ENCODE peak calls at places on chromosomes 3 and 15, in six cellular contexts. S is endothelial cell of umbilical vein, D is A549, I is K562, A is HepG2, J is GM12878. O is an unnamed sample.

GRCh38 chr3:51719413-51720025 is 12.7 kb downstream of the GRM2 start:
- DNase-seq in S (no peak), D (no peak), I (no peak), A (no peak), J (no peak), O (no peak)

GRCh38 chr3:113439576-113439975 is 1.7 kb downstream of the CFAP44 start:
- DNase-seq in S (no peak), D (no peak), I (no peak), A (no peak), J (no peak), O (no peak)

GRCh38 chr3:151290673-151291072 is 12.3 kb upstream of the P2RY14 start:
- DNase-seq in S (no peak), D (peak), I (no peak), A (no peak), J (no peak), O (peak)

GRCh38 chr15:68365140-68365745 is 66.7 kb downstream of the ITGA11 start:
- DNase-seq in S (peak), D (no peak), I (no peak), A (no peak), J (no peak), O (peak)

GRCh38 chr3:9795212-9795611 is 2.3 kb downstream of the ARPC4 start:
- DNase-seq in S (no peak), D (no peak), I (no peak), A (no peak), J (peak), O (peak)

GRCh38 chr15:42735382-42736165 is 1.4 kb downstream of the CDAN1 start:
- DNase-seq in S (no peak), D (no peak), I (no peak), A (no peak), J (no peak), O (no peak)

GRCh38 chr15:71651750-71652186 is 158.6 kb upstream of the NR2E3 start:
- DNase-seq in S (peak), D (peak), I (peak), A (peak), J (peak), O (peak)

GRCh38 chr15:20353966-20354883 is 187.4 kb downstream of the GOLGA6L6 start:
- DNase-seq in S (no peak), D (peak), I (no peak), A (no peak), J (no peak), O (no peak)

GRCh38 chr3:174681784-174682183 is 177.3 kb upstream of the NAALADL2 start:
- DNase-seq in S (no peak), D (no peak), I (no peak), A (no peak), J (no peak), O (no peak)

GRCh38 chr3:177196473-177197040 is 725 bp downstream of the TBL1XR1 start:
- DNase-seq in S (peak), D (peak), I (peak), A (no peak), J (no peak), O (peak)

GRCh38 chr3:123652346-123652984 is 67.6 kb upstream of the HACD2 start:
- DNase-seq in S (peak), D (peak), I (peak), A (peak), J (no peak), O (peak)

GRCh38 chr3:141643391-141643790 is 94.7 kb upstream of the RNF7 start:
- DNase-seq in S (no peak), D (no peak), I (no peak), A (no peak), J (no peak), O (no peak)

GRCh38 chr3:188954590-188955208 is 217.1 kb upstream of the TPRG1 start:
- DNase-seq in S (peak), D (peak), I (peak), A (peak), J (peak), O (peak)

GRCh38 chr3:128439226-128439625 is 27.5 kb downstream of the DNAJB8 start:
- DNase-seq in S (no peak), D (no peak), I (no peak), A (no peak), J (no peak), O (no peak)

DNA sequence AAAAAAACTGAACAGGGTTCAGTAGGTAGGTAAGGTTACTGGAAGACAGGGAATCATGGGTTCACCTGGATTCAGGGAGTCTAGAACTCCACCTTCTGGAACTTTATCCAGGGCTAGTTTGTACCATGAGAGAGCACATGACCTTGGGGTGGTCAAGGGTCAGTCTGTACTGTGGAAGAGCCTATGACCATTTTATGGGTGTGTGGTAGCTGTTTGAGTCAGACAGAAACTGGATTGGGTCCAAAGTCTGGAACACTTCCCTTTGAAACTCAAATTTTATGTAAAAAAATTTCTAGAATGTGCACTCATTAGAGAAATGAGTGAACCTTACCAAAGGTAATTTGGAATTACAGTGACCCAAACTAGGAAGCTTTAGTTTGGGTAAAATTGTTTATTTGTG is 486.0 kb upstream of the AGTR1 start:
- DNase-seq in S (no peak), D (no peak), I (no peak), A (peak), J (no peak), O (no peak)
- TF ChIP-seq MYC in S (no peak), D (no peak), I (no peak), A (no peak), J (no peak), O (no peak)

GRCh38 chr15:38705421-38706219 is 141.0 kb upstream of the RASGRP1 start:
- DNase-seq in S (no peak), D (no peak), I (no peak), A (no peak), J (no peak), O (no peak)
- TF ChIP-seq MAX in S (no peak), D (no peak), I (no peak), A (no peak), J (no peak), O (no peak)

GRCh38 chr3:73225161-73225861 is 163.9 kb downstream of the EBLN2 start:
- DNase-seq in S (no peak), D (no peak), I (no peak), A (no peak), J (no peak), O (no peak)

GRCh38 chr3:73229036-73229435 is 167.6 kb downstream of the EBLN2 start:
- DNase-seq in S (no peak), D (no peak), I (no peak), A (no peak), J (no peak), O (no peak)

GRCh38 chr3:73228000-73228399 is 166.5 kb downstream of the EBLN2 start:
- DNase-seq in S (no peak), D (no peak), I (no peak), A (no peak), J (no peak), O (no peak)

GRCh38 chr3:73226026-73226425 is 164.6 kb downstream of the EBLN2 start:
- DNase-seq in S (no peak), D (no peak), I (no peak), A (no peak), J (no peak), O (no peak)

DNA sequence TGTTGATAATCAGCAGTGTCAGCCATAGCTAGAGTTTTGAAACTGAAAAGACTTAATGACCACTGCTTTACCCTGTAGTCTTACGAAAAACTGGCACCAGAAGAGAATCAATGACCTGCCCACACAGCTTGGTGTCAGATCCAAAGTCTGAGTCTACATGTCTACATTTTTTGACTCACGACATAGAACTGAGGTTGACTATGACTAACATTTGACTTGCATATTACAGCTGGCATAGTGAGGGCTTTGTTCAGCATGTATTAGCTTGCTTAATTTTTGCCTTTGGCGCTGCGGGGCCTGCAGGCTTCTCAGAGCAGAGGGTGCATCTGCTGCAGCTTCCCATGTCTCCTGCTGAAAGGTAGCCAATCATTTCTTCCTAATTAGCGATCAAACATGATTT is 167.0 kb downstream of the EBLN2 start:
- DNase-seq in S (no peak), D (no peak), I (no peak), A (no peak), J (no peak), O (no peak)
- TF ChIP-seq MYC in S (no peak), D (no peak), I (no peak), A (no peak), J (no peak), O (no peak)

GRCh38 chr15:90529369-90530249 is at the start of gene CRTC3:
- DNase-seq in S (peak), D (peak), I (peak), A (no peak), J (no peak), O (peak)

GRCh38 chr15:90531147-90531546 is 1.4 kb downstream of the CRTC3 start:
- DNase-seq in S (no peak), D (no peak), I (no peak), A (no peak), J (no peak), O (no peak)

GRCh38 chr15:90529008-90529368 is 735 bp upstream of the CRTC3 start:
- DNase-seq in S (no peak), D (no peak), I (no peak), A (no peak), J (no peak), O (no peak)

GRCh38 chr15:90535254-90535653 is 5.5 kb downstream of the CRTC3 start:
- DNase-seq in S (no peak), D (no peak), I (peak), A (no peak), J (no peak), O (no peak)

DNA sequence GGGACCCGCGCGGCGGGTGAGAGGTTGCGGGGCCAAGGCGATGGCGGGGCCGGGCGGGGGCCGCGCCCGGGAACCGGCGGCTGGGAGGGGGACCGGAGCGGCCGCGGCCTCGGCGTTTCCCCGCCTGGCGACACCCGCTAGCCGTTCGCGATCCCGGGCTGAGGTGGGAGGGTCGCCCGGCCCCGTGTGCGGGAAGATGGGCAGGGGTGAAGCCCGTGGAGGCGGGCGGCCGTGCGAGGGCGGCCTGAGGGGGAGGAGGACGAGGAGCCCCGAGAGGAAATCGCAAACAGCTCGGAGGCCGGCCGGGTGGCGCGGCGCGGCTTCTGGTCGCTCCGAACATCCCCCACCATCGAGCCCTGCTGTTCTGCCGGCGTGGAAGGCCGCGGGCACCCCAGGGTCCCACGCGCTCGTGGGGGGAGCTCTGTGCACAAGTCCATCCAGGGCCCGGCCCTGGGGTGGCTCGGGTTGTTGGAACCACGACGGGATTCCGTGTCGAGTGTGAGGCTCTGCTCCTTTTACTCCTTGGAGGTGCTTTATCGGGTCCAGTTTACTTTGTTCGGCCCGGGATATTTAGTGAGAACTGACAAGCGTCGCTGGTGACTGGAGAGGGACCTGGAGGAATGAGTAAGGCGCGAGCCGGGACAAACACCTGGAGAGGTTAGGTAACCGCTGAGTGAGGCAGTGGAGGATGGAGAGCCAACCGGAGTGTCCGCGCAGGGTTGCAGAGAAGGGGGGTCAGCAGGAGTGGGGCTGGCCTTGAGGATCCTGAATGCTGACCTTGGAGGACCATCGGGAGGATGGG is 728 bp downstream of the CRTC3 start:
- DNase-seq in S (peak), D (peak), I (peak), A (no peak), J (no peak), O (peak)
- TF ChIP-seq MAX in S (no peak), D (peak), I (peak), A (peak), J (no peak), O (peak)

O was measured in NB4.